ENCODE peak calls at places on chromosomes 1 and 21, in seven cellular contexts. U is transverse colon; T is cardiac fibroblast; H is cardiac muscle cell; X is CD8-positive, alpha-beta T cell; B is CD4-positive, alpha-beta T cell; F is bronchial epithelial cell. I is an unnamed sample.
A peak's percentile ranks its signal among the peaks of the same experiment; 100 is the strongest.

GRCh38 chr1:19169642-19170041 is 40.4 kb downstream of the UBR4 start:
- DNase-seq in U (no peak), X (no peak), F (peak; percentile 5), T (no peak), H (no peak), B (no peak), I (no peak)

GRCh38 chr1:160862151-160863061 is at the start of gene CD244:
- DNase-seq in T (peak; percentile 54), B (no peak), H (peak; percentile 73), X (peak; percentile 25), F (peak; percentile 37), U (peak; percentile 46), I (peak; percentile 67)

GRCh38 chr1:171984850-171985485 is 143.7 kb downstream of the DNM3 start:
- DNase-seq in F (peak; percentile 61), H (peak; percentile 53), X (no peak), B (no peak), T (peak; percentile 57), U (no peak), I (no peak)

GRCh38 chr1:223143760-223144248 is 756 bp upstream of the TLR5 start:
- DNase-seq in U (peak; percentile 69), H (no peak), B (peak; percentile 58), X (peak; percentile 50), F (no peak), T (no peak), I (no peak)

GRCh38 chr1:204746838-204747442 is 61.4 kb upstream of the LRRN2 start:
- DNase-seq in T (peak; percentile 55), F (peak; percentile 51), U (peak; percentile 63), B (peak; percentile 46), H (peak; percentile 57), X (peak; percentile 15), I (peak; percentile 83)

GRCh38 chr21:41664881-41665765 is 101.7 kb downstream of the RIPK4 start:
- DNase-seq in X (no peak), B (no peak), H (peak; percentile 37), T (peak; percentile 61), F (no peak), U (no peak), I (no peak)

GRCh38 chr1:224565186-224565585 is 50.9 kb upstream of the CNIH3 start:
- DNase-seq in X (no peak), B (no peak), F (peak; percentile 97), U (no peak), H (peak; percentile 65), T (peak; percentile 66), I (no peak)

GRCh38 chr1:206912445-206913095 is 9.2 kb downstream of the FCMR start:
- DNase-seq in F (peak; percentile 75), T (peak; percentile 86), X (no peak), U (peak; percentile 77), B (no peak), H (peak; percentile 86), I (peak; percentile 88)

GRCh38 chr21:39117571-39117970 is 65.7 kb downstream of the PSMG1 start:
- DNase-seq in X (no peak), U (no peak), T (no peak), H (no peak), F (no peak), B (no peak), I (no peak)

GRCh38 chr1:162400790-162401189 is 11.1 kb downstream of the SH2D1B start:
- DNase-seq in B (no peak), X (no peak), F (no peak), T (no peak), H (no peak), U (no peak), I (peak; percentile 8)

GRCh38 chr1:7345516-7345915 is 425.6 kb upstream of the VAMP3 start:
- DNase-seq in H (no peak), U (no peak), B (no peak), F (no peak), X (no peak), T (no peak), I (no peak)

GRCh38 chr21:27495836-27496235 is 528.9 kb upstream of the ADAMTS5 start:
- DNase-seq in X (no peak), B (no peak), T (no peak), U (no peak), H (no peak), F (no peak), I (no peak)

GRCh38 chr1:12604114-12604874 is 13.7 kb downstream of the DHRS3 start:
- DNase-seq in F (peak; percentile 96), H (peak; percentile 99), T (peak; percentile 99), U (peak; percentile 47), X (peak; percentile 47), B (peak; percentile 56), I (no peak)

GRCh38 chr1:247862756-247863155 is 5.8 kb downstream of the TRIM58 start:
- DNase-seq in F (no peak), X (no peak), U (no peak), B (no peak), T (no peak), H (no peak), I (no peak)

GRCh38 chr21:45393021-45393420 is 11.9 kb upstream of the COL18A1 start:
- DNase-seq in T (no peak), U (no peak), B (no peak), X (no peak), H (no peak), F (no peak), I (no peak)

GRCh38 chr1:147600119-147601111 is 59.1 kb downstream of the BCL9 start:
- DNase-seq in F (peak; percentile 58), T (peak; percentile 23), U (no peak), X (no peak), B (no peak), H (peak; percentile 23), I (no peak)
- TF ChIP-seq CTCF in F (no peak), T (no peak), U (no peak), X (no peak), B (no peak), H (no peak), I (peak; percentile 18)

GRCh38 chr1:38989979-38990378 is 1.1 kb upstream of the AKIRIN1 start:
- DNase-seq in T (no peak), F (no peak), H (no peak), U (no peak), B (no peak), X (no peak), I (no peak)

GRCh38 chr1:38992450-38993111 is 1.5 kb downstream of the AKIRIN1 start:
- DNase-seq in H (no peak), B (no peak), X (no peak), T (no peak), U (no peak), F (no peak), I (no peak)

GRCh38 chr1:38991638-38992449 is 768 bp downstream of the AKIRIN1 start:
- DNase-seq in T (peak; percentile 51), X (no peak), U (peak; percentile 37), B (no peak), H (peak; percentile 49), F (no peak), I (no peak)

GRCh38 chr1:38990746-38991637 is at the start of gene AKIRIN1:
- DNase-seq in F (peak; percentile 79), X (peak; percentile 91), T (peak; percentile 99), U (peak; percentile 99), H (peak; percentile 98), B (peak; percentile 96), I (peak; percentile 100)

GRCh38 chr1:38990401-38990745 is 703 bp upstream of the AKIRIN1 start:
- DNase-seq in T (peak; percentile 32), U (no peak), F (peak; percentile 26), X (no peak), B (no peak), H (no peak), I (no peak)
- TF ChIP-seq CTCF in T (no peak), U (no peak), F (no peak), X (no peak), B (no peak), H (no peak), I (no peak)

GRCh38 chr1:158176399-158176798 is 4.3 kb upstream of the CD1D start:
- DNase-seq in X (no peak), B (no peak), H (no peak), T (no peak), U (no peak), F (no peak), I (no peak)

GRCh38 chr1:158177705-158178450 is 2.8 kb upstream of the CD1D start:
- DNase-seq in H (peak; percentile 84), T (peak; percentile 67), X (no peak), F (peak; percentile 68), U (peak; percentile 94), B (no peak), I (peak; percentile 87)

GRCh38 chr1:158180741-158181576 is at the start of gene CD1D:
- DNase-seq in T (peak; percentile 61), X (no peak), H (peak; percentile 68), U (peak; percentile 38), F (peak; percentile 32), B (no peak), I (no peak)

GRCh38 chr1:158181577-158181922 is 855 bp downstream of the CD1D start:
- DNase-seq in T (no peak), B (no peak), U (no peak), X (no peak), H (no peak), F (no peak), I (no peak)

DNA sequence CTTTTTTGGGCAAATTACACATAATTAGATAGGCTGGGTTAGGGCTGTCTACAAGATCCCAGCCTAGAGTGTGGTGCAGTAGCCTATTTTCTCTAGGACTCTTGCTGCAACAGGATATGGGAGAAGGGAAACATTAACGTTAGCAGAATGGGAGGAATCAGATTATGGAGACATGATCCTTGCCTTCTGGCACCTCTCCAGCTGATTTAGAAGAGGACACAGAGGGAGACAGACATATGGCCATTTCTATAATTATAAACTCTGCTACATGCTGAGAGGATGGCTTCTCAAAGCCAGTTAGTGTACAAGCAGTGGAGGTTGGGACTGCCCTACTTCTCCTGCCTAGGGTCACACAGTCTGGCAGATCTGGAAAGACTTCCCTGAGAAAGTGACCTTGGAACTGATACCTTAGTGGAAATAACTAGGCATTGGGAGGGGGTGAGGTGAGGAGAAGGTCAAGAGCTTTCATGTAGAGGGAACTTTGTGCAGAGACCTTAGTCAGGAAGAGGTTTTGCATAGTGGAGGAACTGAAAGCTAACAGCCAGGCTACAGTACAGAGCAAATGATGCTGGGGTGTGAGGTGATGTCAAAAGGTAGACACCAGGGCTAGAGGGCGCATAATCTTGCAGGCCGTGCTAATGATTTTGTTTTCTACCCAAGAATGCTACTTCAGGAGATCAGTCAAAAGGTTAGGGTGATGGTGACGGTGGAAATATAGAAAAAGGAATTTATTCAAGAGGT is 1.2 kb upstream of the CD1D start:
- DNase-seq in U (peak; percentile 32), B (no peak), X (no peak), H (no peak), F (no peak), T (no peak), I (no peak)
- TF ChIP-seq CTCF in U (no peak), B (no peak), X (no peak), H (no peak), F (no peak), T (no peak), I (no peak)

DNA sequence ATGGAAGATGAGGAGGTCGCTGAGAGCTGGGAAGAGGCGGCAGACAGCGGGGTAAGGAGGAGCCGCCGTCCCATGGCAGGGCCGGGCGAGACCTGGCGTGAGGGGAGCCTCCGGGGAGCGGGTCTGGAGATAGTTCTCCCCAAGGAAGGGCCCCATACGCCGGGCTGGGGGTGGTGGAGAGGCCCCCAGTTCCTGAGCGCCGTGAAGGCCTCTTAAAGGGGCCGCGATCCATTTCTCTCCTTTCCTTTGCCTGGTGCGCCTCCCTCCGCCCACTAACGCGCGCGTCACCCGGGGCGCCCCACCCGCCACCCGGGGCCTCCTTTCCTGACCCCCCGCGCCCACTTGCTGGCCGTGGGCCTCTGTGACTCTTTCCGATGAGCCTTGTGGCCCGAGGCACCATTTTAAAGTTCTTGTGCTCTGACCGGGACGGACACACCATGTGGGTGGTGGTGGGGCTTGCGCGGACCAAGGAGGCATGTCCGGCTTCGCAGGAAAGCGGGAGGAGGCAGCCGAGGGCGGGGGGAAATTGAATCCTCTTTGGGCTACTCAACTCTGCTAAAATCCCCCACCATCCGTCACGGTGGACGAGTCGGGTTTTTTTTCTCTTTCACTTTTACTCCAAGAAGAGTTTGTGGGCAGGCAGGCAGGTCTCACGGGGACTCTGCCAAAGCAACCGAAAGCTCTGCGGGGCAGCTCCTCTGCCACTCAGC is 371 bp downstream of the SZRD1 start:
- DNase-seq in F (peak; percentile 62), X (peak; percentile 72), T (peak; percentile 95), H (peak; percentile 89), U (peak; percentile 86), B (peak; percentile 77), I (peak; percentile 94)
- TF ChIP-seq CTCF in F (no peak), X (no peak), T (no peak), H (no peak), U (no peak), B (no peak), I (no peak)